ENCODE peak calls at places on chromosomes 7 and 10, in ten cellular contexts. J is activated T-helper 1 cell treated with Interleukin-2 at 50 U/mL for 16 hours; Y is fibroblast of the aortic adventitia; L is H4; E is naive thymus-derived CD8-positive, alpha-beta T cell; I is KBM-7; Z is A549; M is transverse colon; W is stimulated activated CD4-positive, alpha-beta T cell treated with anti-CD3 and anti-CD28 coated beads, Interleukin-4, amount 100 ng/mL, for 24 hours; X is germinal center. R is an unnamed sample.

GRCh38 chr7:48094861-48095293 is 5.8 kb downstream of the UPP1 start:
- DNase-seq in Y (peak), M (no peak), W (no peak), I (no peak), Z (no peak), X (no peak), E (no peak), L (no peak), J (no peak), R (no peak)

GRCh38 chr10:78318305-78318704 is 284.6 kb downstream of the RPS24 start:
- DNase-seq in M (no peak), Z (no peak), E (no peak), J (no peak), I (no peak), Y (no peak), L (no peak), X (no peak), W (no peak), R (no peak)

GRCh38 chr10:127942811-127943210 is 35.9 kb downstream of the PTPRE start:
- DNase-seq in I (no peak), L (no peak), J (no peak), W (no peak), X (no peak), M (no peak), E (no peak), Y (no peak), Z (no peak), R (no peak)

GRCh38 chr7:6271091-6271658 is 1.2 kb downstream of the CYTH3 start:
- DNase-seq in Y (peak), I (peak), J (peak), M (peak), Z (peak), E (peak), W (peak), L (peak), X (peak), R (no peak)

GRCh38 chr7:128164061-128164954 is 76.8 kb upstream of the LEP start:
- DNase-seq in W (no peak), Z (peak), M (no peak), Y (peak), L (peak), J (no peak), I (no peak), X (no peak), E (no peak), R (peak)

GRCh38 chr10:26242752-26243151 is 26.2 kb downstream of the GAD2 start:
- DNase-seq in W (no peak), X (no peak), J (no peak), I (no peak), M (no peak), L (no peak), E (no peak), Y (no peak), Z (no peak), R (no peak)

GRCh38 chr7:130409067-130409721 is 28.9 kb downstream of the CPA1 start:
- DNase-seq in J (no peak), L (no peak), M (no peak), E (no peak), Z (no peak), W (no peak), Y (peak), X (no peak), I (no peak), R (no peak)

GRCh38 chr10:36597921-36598320 is 527.5 kb upstream of the ANKRD30A start:
- DNase-seq in Y (no peak), I (no peak), J (no peak), M (no peak), W (no peak), Z (no peak), X (no peak), L (no peak), E (no peak), R (no peak)

GRCh38 chr10:27512548-27512947 is 8.4 kb downstream of the RAB18 start:
- DNase-seq in W (no peak), X (no peak), L (no peak), J (no peak), Z (no peak), M (no peak), Y (no peak), E (no peak), I (no peak), R (no peak)

R was measured in non-pigmented ciliary epithelial cell.